ENCODE peak calls at places on chromosomes 4 and X, in four cellular contexts. O is kidney, H is endodermal cell, Q is adipocyte. Z is an unnamed sample.

GRCh38 chr4:138910914-138911336 is 104.7 kb upstream of the NOCT start:
- DNase-seq in O (peak; percentile 85), H (peak; percentile 90), Q (no peak), Z (peak; percentile 75)

GRCh38 chr4:84803720-84804119 is 162.8 kb downstream of the WDFY3 start:
- DNase-seq in O (no peak), H (no peak), Q (peak; percentile 30), Z (no peak)

GRCh38 chr4:184824776-184825393 is 883 bp downstream of the ACSL1 start:
- DNase-seq in O (peak; percentile 78), H (peak; percentile 55), Q (no peak), Z (no peak)

GRCh38 chrX:120690941-120691340 is 61.1 kb upstream of the C1GALT1C1 start:
- DNase-seq in O (no peak), H (no peak), Q (no peak), Z (no peak)

GRCh38 chr4:15930314-15930713 is 8.2 kb downstream of the FGFBP1 start:
- DNase-seq in O (no peak), H (no peak), Q (no peak), Z (no peak)

GRCh38 chr4:172666711-172667368 is 501.8 kb upstream of the GALNT7 start:
- DNase-seq in O (no peak), H (peak; percentile 76), Q (peak; percentile 77), Z (no peak)

GRCh38 chr4:75844151-75844662 is 58.0 kb downstream of the PPEF2 start:
- DNase-seq in O (no peak), H (no peak), Q (peak; percentile 87), Z (no peak)

GRCh38 chr4:73740353-73740778 is at the start of gene CXCL8:
- DNase-seq in O (no peak), H (no peak), Q (peak; percentile 62), Z (no peak)

GRCh38 chrX:101931104-101931493 is 728 bp downstream of the ZMAT1 start:
- DNase-seq in O (no peak), H (no peak), Q (no peak), Z (peak; percentile 23)

GRCh38 chr4:17448689-17449088 is 63.2 kb downstream of the QDPR start:
- DNase-seq in O (no peak), H (no peak), Q (peak; percentile 87), Z (no peak)

GRCh38 chr4:56118055-56118454 is 169.3 kb downstream of the CEP135 start:
- DNase-seq in O (no peak), H (no peak), Q (no peak), Z (peak; percentile 56)

GRCh38 chr4:8141935-8142334 is 16.7 kb downstream of the ABLIM2 start:
- DNase-seq in O (no peak), H (no peak), Q (no peak), Z (no peak)

GRCh38 chr4:24657768-24658617 is 73.6 kb upstream of the DHX15 start:
- DNase-seq in O (peak; percentile 71), H (peak; percentile 83), Q (peak; percentile 49), Z (no peak)

GRCh38 chr4:185276036-185276435 is 66.6 kb downstream of the SNX25 start:
- DNase-seq in O (no peak), H (no peak), Q (peak; percentile 24), Z (no peak)

GRCh38 chr4:189143255-189143654 is 797.4 kb upstream of the FRG1 start:
- DNase-seq in O (no peak), H (no peak), Q (peak; percentile 47), Z (no peak)

GRCh38 chrX:153993079-153993478 is 20.5 kb downstream of the TMEM187 start:
- DNase-seq in O (no peak), H (no peak), Q (no peak), Z (no peak)

GRCh38 chr4:16687011-16687410 is 211.4 kb downstream of the LDB2 start:
- DNase-seq in O (no peak), H (no peak), Q (no peak), Z (no peak)

GRCh38 chr4:16642897-16643296 is 255.5 kb downstream of the LDB2 start:
- DNase-seq in O (no peak), H (no peak), Q (no peak), Z (peak; percentile 51)

GRCh38 chr4:169757575-169758184 is at the start of gene HPF1:
- DNase-seq in O (peak; percentile 97), H (peak; percentile 98), Q (peak; percentile 96), Z (peak; percentile 96)

GRCh38 chr4:154004859-154005520 is 216.1 kb upstream of the SFRP2 start:
- DNase-seq in O (no peak), H (no peak), Q (peak; percentile 95), Z (no peak)

GRCh38 chr4:2292679-2293108 is 30.8 kb upstream of the MXD4 start:
- DNase-seq in O (no peak), H (no peak), Q (peak; percentile 80), Z (peak; percentile 88)

GRCh38 chrX:31356501-31357263 is 284.8 kb upstream of the FTHL17 start:
- DNase-seq in O (no peak), H (no peak), Q (no peak), Z (no peak)

GRCh38 chrX:27915617-27916016 is 65.6 kb downstream of the DCAF8L1 start:
- DNase-seq in O (no peak), H (no peak), Q (no peak), Z (no peak)

GRCh38 chrX:115960440-115961084 is 210.0 kb upstream of the AGTR2 start:
- DNase-seq in O (no peak), H (peak; percentile 61), Q (no peak), Z (no peak)

GRCh38 chr4:15373363-15373762 is 54.5 kb upstream of the C1QTNF7 start:
- DNase-seq in O (no peak), H (no peak), Q (no peak), Z (no peak)

GRCh38 chr4:144903953-144904711 is 193.9 kb downstream of the ANAPC10 start:
- DNase-seq in O (no peak), H (no peak), Q (peak; percentile 74), Z (no peak)

GRCh38 chrX:17842769-17843525 is 18.2 kb downstream of the RAI2 start:
- DNase-seq in O (no peak), H (no peak), Q (no peak), Z (no peak)

GRCh38 chr4:103032575-103032974 is 13.1 kb upstream of the SLC9B1 start:
- DNase-seq in O (no peak), H (peak; percentile 86), Q (no peak), Z (peak; percentile 10)

GRCh38 chr4:104879367-104879766 is 267.3 kb upstream of the TET2 start:
- DNase-seq in O (no peak), H (no peak), Q (peak; percentile 25), Z (no peak)

GRCh38 chr4:139515531-139515958 is 40.5 kb downstream of the SETD7 start:
- DNase-seq in O (no peak), H (no peak), Q (no peak), Z (no peak)

GRCh38 chr4:12697970-12698369 is 786.2 kb downstream of the RAB28 start:
- DNase-seq in O (no peak), H (no peak), Q (no peak), Z (no peak)

GRCh38 chrX:126658447-126658846 is 105.8 kb upstream of the DCAF12L1 start:
- DNase-seq in O (no peak), H (no peak), Q (no peak), Z (no peak)

GRCh38 chr4:113996599-113997177 is 17.2 kb upstream of the ARSJ start:
- DNase-seq in O (no peak), H (peak; percentile 71), Q (no peak), Z (no peak)

GRCh38 chr4:119028296-119028695 is 107.3 kb upstream of the MYOZ2 start:
- DNase-seq in O (no peak), H (no peak), Q (no peak), Z (no peak)
- H3K9ac ChIP-seq in O (no peak overlapping the region), H (no peak overlapping the region), Q (peak overlapping the region; percentile 92), Z (no peak overlapping the region)

GRCh38 chr4:61200991-61201526 is 933 bp downstream of the ADGRL3 start:
- DNase-seq in O (peak; percentile 68), H (peak; percentile 78), Q (peak; percentile 67), Z (peak; percentile 56)

GRCh38 chr4:61200195-61200990 is at the start of gene ADGRL3:
- DNase-seq in O (peak; percentile 67), H (peak; percentile 94), Q (peak; percentile 66), Z (peak; percentile 81)

GRCh38 chr4:61202638-61203495 is 2.7 kb downstream of the ADGRL3 start:
- DNase-seq in O (no peak), H (peak; percentile 79), Q (peak; percentile 35), Z (peak; percentile 32)

GRCh38 chr4:61202100-61202637 is 2.0 kb downstream of the ADGRL3 start:
- DNase-seq in O (peak; percentile 68), H (no peak), Q (peak; percentile 42), Z (peak; percentile 60)

DNA sequence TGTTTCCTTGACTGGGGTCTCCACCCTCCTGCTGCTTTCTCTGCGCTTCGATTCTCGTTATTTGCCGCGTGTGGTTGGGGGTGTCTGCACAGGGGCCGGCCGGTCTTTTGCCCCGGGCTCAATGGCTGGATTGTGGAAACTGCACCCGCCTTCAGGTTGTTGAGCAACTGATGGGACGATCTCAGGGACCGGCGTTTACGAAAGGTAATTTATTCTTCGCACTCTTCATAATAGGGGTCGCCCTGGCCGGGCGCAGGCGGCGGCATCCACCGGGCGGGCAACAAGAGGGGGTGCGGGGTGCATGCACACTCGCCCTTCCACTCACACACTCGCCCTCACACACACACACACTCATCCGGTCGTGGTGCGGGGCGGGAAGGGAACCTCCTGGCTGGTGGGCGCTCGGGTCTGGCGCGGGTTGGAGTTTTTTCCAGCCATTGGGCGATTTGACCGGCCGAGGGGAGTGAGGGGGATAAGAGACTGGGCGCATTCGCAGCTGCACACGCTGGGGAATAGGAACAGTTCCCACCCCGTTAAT is 1.5 kb downstream of the ADGRL3 start:
- DNase-seq in O (no peak), H (peak; percentile 78), Q (peak; percentile 45), Z (peak; percentile 50)
- H3K9ac ChIP-seq in O (no peak overlapping the region), H (peak overlapping the region; percentile 76), Q (no peak overlapping the region), Z (no peak overlapping the region)

GRCh38 chr4:10108391-10108790 is 8.2 kb downstream of the WDR1 start:
- DNase-seq in O (peak; percentile 23), H (no peak), Q (no peak), Z (no peak)
- H3K9ac ChIP-seq in O (no peak overlapping the region), H (no peak overlapping the region), Q (no peak overlapping the region), Z (no peak overlapping the region)

GRCh38 chr4:10107111-10108091 is 9.2 kb downstream of the WDR1 start:
- DNase-seq in O (peak; percentile 66), H (no peak), Q (peak; percentile 31), Z (no peak)

GRCh38 chr4:10109995-10110670 is 6.5 kb downstream of the WDR1 start:
- DNase-seq in O (peak; percentile 53), H (no peak), Q (no peak), Z (no peak)

GRCh38 chr4:10111067-10111801 is 5.4 kb downstream of the WDR1 start:
- DNase-seq in O (no peak), H (peak; percentile 59), Q (no peak), Z (no peak)

GRCh38 chr4:10106421-10107039 is 10.1 kb downstream of the WDR1 start:
- DNase-seq in O (peak; percentile 91), H (no peak), Q (peak; percentile 96), Z (peak; percentile 49)

GRCh38 chr4:10108818-10109783 is 7.5 kb downstream of the WDR1 start:
- DNase-seq in O (peak; percentile 55), H (no peak), Q (no peak), Z (no peak)
- H3K9ac ChIP-seq in O (no peak overlapping the region), H (no peak overlapping the region), Q (no peak overlapping the region), Z (no peak overlapping the region)